ENCODE peak calls at places on chromosomes 4 and X, in five cellular contexts. K, Z, L, D and Q are unnamed samples.

GRCh38 chrX:148500428-148501120 is at the start of gene AFF2:
- DNase-seq in K (peak), Z (no peak), L (peak), D (peak), Q (peak)

GRCh38 chrX:37745835-37746234 is 34.0 kb upstream of the CYBB start:
- DNase-seq in K (no peak), Z (no peak), L (no peak), D (no peak), Q (no peak)

GRCh38 chrX:12950851-12951589 is 23.9 kb upstream of the TMSB4X start:
- DNase-seq in K (no peak), Z (no peak), L (no peak), D (peak), Q (no peak)

GRCh38 chr4:2290974-2291704 is 29.2 kb upstream of the MXD4 start:
- DNase-seq in K (no peak), Z (no peak), L (no peak), D (no peak), Q (no peak)

GRCh38 chr4:2075171-2075986 is 16.3 kb downstream of the NAT8L start:
- DNase-seq in K (no peak), Z (no peak), L (no peak), D (no peak), Q (no peak)

GRCh38 chrX:2894885-2895292 is 34.2 kb downstream of the ARSD start:
- DNase-seq in K (peak), Z (peak), L (peak), D (peak), Q (peak)

GRCh38 chrX:71619193-71619592 is 882 bp upstream of the CXCR3 start:
- DNase-seq in K (no peak), Z (no peak), L (no peak), D (no peak), Q (no peak)

GRCh38 chr4:6235901-6236625 is 33.6 kb upstream of the WFS1 start:
- DNase-seq in K (no peak), Z (no peak), L (no peak), D (no peak), Q (no peak)

GRCh38 chr4:82692101-82692780 is 106.4 kb downstream of the SCD5 start:
- DNase-seq in K (no peak), Z (no peak), L (no peak), D (no peak), Q (no peak)

GRCh38 chr4:82247171-82247570 is 126.6 kb downstream of the HNRNPD start:
- DNase-seq in K (no peak), Z (no peak), L (no peak), D (no peak), Q (peak)

GRCh38 chr4:22129454-22130075 is 181.0 kb upstream of the KCNIP4 start:
- DNase-seq in K (peak), Z (peak), L (peak), D (peak), Q (peak)

GRCh38 chr4:80043534-80043933 is 29.5 kb downstream of the ANTXR2 start:
- DNase-seq in K (peak), Z (peak), L (no peak), D (no peak), Q (no peak)

GRCh38 chr4:38467296-38467695 is 196.7 kb upstream of the KLF3 start:
- DNase-seq in K (no peak), Z (no peak), L (no peak), D (no peak), Q (no peak)

DNA sequence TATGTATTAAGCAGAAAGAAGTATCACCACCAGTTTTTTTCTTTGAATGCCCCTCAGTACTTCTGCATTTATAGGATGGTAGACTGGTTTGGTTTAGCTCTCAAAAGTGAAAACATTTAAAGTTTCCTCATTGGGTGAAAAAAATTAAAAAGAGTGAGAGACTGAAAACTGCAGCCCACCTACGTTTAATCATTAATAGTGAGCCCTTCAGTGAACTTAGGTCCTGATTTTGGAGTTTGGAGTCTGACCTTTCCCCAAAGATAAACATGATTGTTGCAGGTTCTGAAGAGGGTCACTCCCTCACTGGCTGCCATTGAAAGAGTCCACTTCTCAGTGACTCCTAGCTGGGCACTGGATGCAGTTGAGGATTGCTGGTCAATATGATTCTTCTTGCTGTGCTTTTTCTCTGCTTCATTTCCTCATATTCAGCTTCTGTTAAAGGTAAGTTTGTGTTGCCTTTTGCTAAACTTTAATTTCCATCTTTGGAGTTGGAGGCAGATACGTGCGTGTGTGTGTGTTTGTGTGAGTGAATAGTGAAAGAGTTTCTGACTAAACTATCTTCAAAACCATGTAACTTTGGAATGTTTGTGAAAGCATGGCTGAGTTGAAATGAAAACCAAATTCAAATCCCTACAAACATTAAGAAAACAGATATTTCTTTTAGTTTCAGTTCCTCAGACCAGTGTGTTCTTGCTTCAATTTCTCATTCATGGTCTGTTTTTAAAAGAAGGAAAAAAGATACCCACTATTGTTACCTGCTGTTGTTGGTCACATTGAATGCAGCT is at the start of gene MTTP:
- DNase-seq in K (no peak), Z (no peak), L (no peak), D (no peak), Q (no peak)
- H3K4me3 ChIP-seq in K (no peak), Z (no peak), L (no peak), D (no peak), Q (no peak)

GRCh38 chrX:30864383-30864785 is 24.7 kb downstream of the TAB3 start:
- DNase-seq in K (no peak), Z (no peak), L (peak), D (no peak), Q (no peak)
- TF ChIP-seq CTCF in K (no peak), Z (no peak), L (no peak), D (no peak), Q (no peak)

GRCh38 chr4:88320780-88321373 is 36.5 kb upstream of the PPM1K start:
- DNase-seq in K (peak), Z (no peak), L (no peak), D (no peak), Q (no peak)
- H3K4me3 ChIP-seq in K (no peak), Z (peak), L (no peak), D (no peak), Q (peak)

GRCh38 chr4:57137261-57137660 is 27.1 kb upstream of the IGFBP7 start:
- DNase-seq in K (no peak), Z (no peak), L (no peak), D (no peak), Q (no peak)
- TF ChIP-seq CTCF in K (no peak), Z (no peak), L (no peak), D (no peak), Q (no peak)

GRCh38 chr4:70915874-70916559 is 13.8 kb downstream of the MOB1B start:
- DNase-seq in K (no peak), Z (no peak), L (no peak), D (no peak), Q (no peak)

GRCh38 chr4:70920592-70920991 is 18.4 kb downstream of the MOB1B start:
- DNase-seq in K (no peak), Z (no peak), L (no peak), D (no peak), Q (no peak)

GRCh38 chr4:70914631-70915030 is 12.5 kb downstream of the MOB1B start:
- DNase-seq in K (no peak), Z (no peak), L (no peak), D (no peak), Q (no peak)

GRCh38 chr4:70913947-70914445 is 11.8 kb downstream of the MOB1B start:
- DNase-seq in K (no peak), Z (peak), L (peak), D (no peak), Q (peak)

GRCh38 chr4:70915048-70915815 is 13.1 kb downstream of the MOB1B start:
- DNase-seq in K (no peak), Z (peak), L (peak), D (no peak), Q (peak)
- H3K4me3 ChIP-seq in K (no peak), Z (peak), L (no peak), D (no peak), Q (no peak)

DNA sequence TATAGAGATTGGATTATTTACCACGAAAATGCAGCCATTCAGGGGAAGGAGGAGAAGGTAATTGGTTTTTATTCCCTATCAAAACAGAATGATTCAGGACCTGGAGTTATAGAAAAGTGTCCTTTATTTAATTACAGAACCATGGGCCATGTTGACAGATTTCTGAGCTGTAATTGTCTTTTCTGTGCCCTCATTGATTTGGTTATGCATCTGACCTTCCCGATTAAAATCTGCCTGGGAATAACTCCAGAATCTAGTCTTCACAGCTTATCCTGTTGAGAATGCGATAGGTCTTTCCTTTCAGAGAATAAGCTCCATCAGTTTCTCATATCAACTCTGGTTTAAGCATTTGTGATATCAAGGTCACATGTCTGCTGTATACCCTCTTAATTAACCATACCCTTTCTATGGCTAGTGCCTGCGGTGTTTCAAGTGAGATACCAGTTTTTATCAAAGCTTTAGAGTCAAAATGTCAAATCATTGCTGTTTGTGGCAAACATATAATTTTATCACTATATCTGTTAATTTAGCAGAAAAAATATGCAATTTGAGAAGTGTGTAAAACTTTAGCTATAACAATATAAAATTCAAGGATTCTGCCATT is 37.2 kb upstream of the ANK2 start:
- DNase-seq in K (no peak), Z (no peak), L (no peak), D (no peak), Q (no peak)
- TF ChIP-seq CTCF in K (no peak), Z (no peak), L (no peak), D (no peak), Q (no peak)

DNA sequence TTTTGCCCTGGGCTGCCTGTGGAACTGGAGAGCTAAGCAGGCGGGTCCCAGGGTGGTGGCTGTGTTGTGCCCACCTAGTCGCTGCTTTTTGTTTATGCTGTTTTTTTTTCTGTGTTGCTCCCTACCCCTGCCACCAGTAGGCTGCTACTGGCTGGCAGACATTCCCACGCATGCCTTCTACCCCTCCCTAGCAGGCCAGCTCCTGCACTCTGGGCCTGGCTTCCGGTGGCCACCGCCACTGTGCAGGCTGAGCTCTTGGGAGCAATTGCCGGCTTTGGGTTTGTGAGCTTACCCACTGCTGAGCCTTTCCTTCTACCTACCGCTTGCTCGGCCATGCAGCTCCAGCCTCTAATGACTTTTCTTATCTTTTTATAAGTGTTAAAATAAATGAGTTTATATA is 57.6 kb downstream of the RBM46 start:
- DNase-seq in K (no peak), Z (no peak), L (no peak), D (no peak), Q (no peak)
- H3K4me3 ChIP-seq in K (no peak), Z (no peak), L (no peak), D (no peak), Q (no peak)

GRCh38 chrX:40468033-40468979 is 112.5 kb upstream of the ATP6AP2 start:
- DNase-seq in K (peak), Z (peak), L (peak), D (peak), Q (peak)
- TF ChIP-seq CTCF in K (peak), Z (no peak), L (peak), D (peak), Q (peak)